ENCODE peak calls at places on chromosome 22, in five cellular contexts. P, O, A, G and J are unnamed samples.
A peak's percentile ranks its signal among the peaks of the same experiment; 100 is the strongest.

GRCh38 chr22:44777364-44777756 is 25.0 kb downstream of the ARHGAP8 start:
- DNase-seq in P (no peak), O (no peak), G (no peak), A (no peak), J (no peak)

GRCh38 chr22:25626146-25626992 is 61.9 kb downstream of the GRK3 start:
- DNase-seq in A (no peak), P (no peak), G (no peak), O (no peak), J (no peak)

GRCh38 chr22:23908561-23909205 is 14.5 kb downstream of the MIF start:
- DNase-seq in A (no peak), G (no peak), O (no peak), P (no peak), J (no peak)

GRCh38 chr22:31093956-31094622 is 13.0 kb downstream of the SMTN start:
- DNase-seq in G (no peak), O (no peak), P (no peak), A (no peak), J (no peak)

GRCh38 chr22:31092161-31092560 is 11.0 kb downstream of the SMTN start:
- DNase-seq in P (no peak), A (no peak), G (no peak), O (no peak), J (no peak)

GRCh38 chr22:50057868-50058311 is at the start of gene TTLL8:
- DNase-seq in G (no peak), A (no peak), P (no peak), O (no peak), J (no peak)

GRCh38 chr22:17706451-17706900 is 67.8 kb downstream of the BID start:
- DNase-seq in O (peak; percentile 83), G (no peak), A (peak; percentile 92), P (peak; percentile 90), J (peak; percentile 52)

GRCh38 chr22:37262346-37262745 is 18.3 kb upstream of the RAC2 start:
- DNase-seq in O (no peak), P (no peak), A (no peak), G (no peak), J (no peak)

GRCh38 chr22:36405221-36405631 is 17.5 kb upstream of the MYH9 start:
- DNase-seq in G (no peak), A (no peak), O (no peak), P (no peak), J (no peak)

GRCh38 chr22:33873186-33873585 is 47.1 kb downstream of the LARGE1 start:
- DNase-seq in A (no peak), P (no peak), O (no peak), G (no peak), J (peak; percentile 17)

GRCh38 chr22:44963832-44964721 is 45.7 kb downstream of the PHF21B start:
- DNase-seq in G (no peak), A (no peak), P (no peak), O (no peak), J (no peak)